ENCODE peak calls at places on chromosome 3, in six cellular contexts. One of them, this sample, is unnamed.

GRCh38 chr3:129051776-129052400 is 8.7 kb upstream of the GP9 start:
- DNase-seq in IMR-90: no peak
- DNase-seq in mesendoderm: no peak
- DNase-seq in trophoblast cell: no peak
- DNase-seq in neuronal stem cell: no peak
- DNase-seq in H9: no peak
- DNase-seq in this sample: peak; percentile 18

GRCh38 chr3:185781759-185782158 is 43.1 kb downstream of the IGF2BP2 start:
- DNase-seq in H9: no peak
- DNase-seq in trophoblast cell: no peak
- DNase-seq in mesendoderm: no peak
- DNase-seq in IMR-90: peak; percentile 90
- DNase-seq in neuronal stem cell: no peak
- DNase-seq in this sample: peak; percentile 71

GRCh38 chr3:25648107-25648535 is 16.6 kb downstream of the TOP2B start:
- DNase-seq in IMR-90: peak; percentile 82
- DNase-seq in mesendoderm: peak; percentile 97
- DNase-seq in neuronal stem cell: peak; percentile 86
- DNase-seq in H9: peak; percentile 84
- DNase-seq in trophoblast cell: peak; percentile 95
- DNase-seq in this sample: peak; percentile 84

GRCh38 chr3:120907659-120908029 is 361 bp upstream of the STXBP5L start:
- DNase-seq in mesendoderm: no peak
- DNase-seq in IMR-90: no peak
- DNase-seq in neuronal stem cell: no peak
- DNase-seq in H9: no peak
- DNase-seq in trophoblast cell: peak; percentile 4
- DNase-seq in this sample: no peak

GRCh38 chr3:99753268-99753975 is 64.2 kb upstream of the CMSS1 start:
- DNase-seq in neuronal stem cell: peak; percentile 50
- DNase-seq in H9: peak; percentile 47
- DNase-seq in mesendoderm: peak; percentile 71
- DNase-seq in trophoblast cell: peak; percentile 73
- DNase-seq in IMR-90: peak; percentile 86
- DNase-seq in this sample: peak; percentile 79

GRCh38 chr3:130956721-130957120 is 62.8 kb downstream of the ATP2C1 start:
- DNase-seq in mesendoderm: no peak
- DNase-seq in H9: no peak
- DNase-seq in IMR-90: no peak
- DNase-seq in trophoblast cell: no peak
- DNase-seq in neuronal stem cell: no peak
- DNase-seq in this sample: no peak

GRCh38 chr3:179506792-179507191 is 55.5 kb upstream of the GNB4 start:
- DNase-seq in neuronal stem cell: no peak
- DNase-seq in IMR-90: no peak
- DNase-seq in trophoblast cell: no peak
- DNase-seq in mesendoderm: no peak
- DNase-seq in H9: no peak
- DNase-seq in this sample: no peak

GRCh38 chr3:149448331-149448831 is 26.1 kb upstream of the TM4SF4 start:
- DNase-seq in H9: no peak
- DNase-seq in trophoblast cell: peak; percentile 30
- DNase-seq in neuronal stem cell: no peak
- DNase-seq in mesendoderm: no peak
- DNase-seq in IMR-90: peak; percentile 78
- DNase-seq in this sample: peak; percentile 32

GRCh38 chr3:45123030-45123429 is 23.1 kb downstream of the CDCP1 start:
- DNase-seq in neuronal stem cell: no peak
- DNase-seq in mesendoderm: no peak
- DNase-seq in H9: no peak
- DNase-seq in IMR-90: peak; percentile 98
- DNase-seq in trophoblast cell: peak; percentile 42
- DNase-seq in this sample: peak; percentile 97

GRCh38 chr3:113948015-113948917 is 453 bp downstream of the ZDHHC23 start:
- DNase-seq in mesendoderm: peak; percentile 76
- DNase-seq in H9: peak; percentile 81
- DNase-seq in trophoblast cell: peak; percentile 67
- DNase-seq in IMR-90: no peak
- DNase-seq in neuronal stem cell: peak; percentile 47
- DNase-seq in this sample: no peak

GRCh38 chr3:161393310-161393709 is 22.0 kb upstream of the SPTSSB start:
- DNase-seq in neuronal stem cell: no peak
- DNase-seq in IMR-90: no peak
- DNase-seq in mesendoderm: no peak
- DNase-seq in trophoblast cell: no peak
- DNase-seq in H9: no peak
- DNase-seq in this sample: no peak

GRCh38 chr3:160343132-160343531 is 55.9 kb downstream of the IFT80 start:
- DNase-seq in IMR-90: peak; percentile 49
- DNase-seq in H9: no peak
- DNase-seq in neuronal stem cell: no peak
- DNase-seq in mesendoderm: peak; percentile 7
- DNase-seq in trophoblast cell: peak; percentile 36
- DNase-seq in this sample: peak; percentile 38

GRCh38 chr3:126340943-126341754 is 16.1 kb downstream of the KLF15 start:
- DNase-seq in IMR-90: no peak
- DNase-seq in neuronal stem cell: no peak
- DNase-seq in mesendoderm: no peak
- DNase-seq in trophoblast cell: no peak
- DNase-seq in H9: no peak
- DNase-seq in this sample: no peak

GRCh38 chr3:45011756-45012441 is 14.2 kb upstream of the CLEC3B start:
- DNase-seq in IMR-90: peak; percentile 91
- DNase-seq in trophoblast cell: peak; percentile 58
- DNase-seq in H9: no peak
- DNase-seq in mesendoderm: peak; percentile 91
- DNase-seq in neuronal stem cell: no peak
- DNase-seq in this sample: peak; percentile 86

GRCh38 chr3:47299396-47300318 is 16.9 kb downstream of the KLHL18 start:
- DNase-seq in mesendoderm: no peak
- DNase-seq in neuronal stem cell: no peak
- DNase-seq in IMR-90: no peak
- DNase-seq in trophoblast cell: peak; percentile 64
- DNase-seq in H9: no peak
- DNase-seq in this sample: no peak

GRCh38 chr3:154151969-154152368 is 30.8 kb downstream of the ARHGEF26 start:
- DNase-seq in H9: no peak
- DNase-seq in mesendoderm: no peak
- DNase-seq in trophoblast cell: peak; percentile 36
- DNase-seq in IMR-90: peak; percentile 83
- DNase-seq in neuronal stem cell: no peak
- DNase-seq in this sample: peak; percentile 38

GRCh38 chr3:6825527-6825926 is 35.4 kb upstream of the GRM7 start:
- DNase-seq in IMR-90: no peak
- DNase-seq in mesendoderm: no peak
- DNase-seq in trophoblast cell: no peak
- DNase-seq in H9: no peak
- DNase-seq in neuronal stem cell: no peak
- DNase-seq in this sample: no peak

GRCh38 chr3:169305460-169305859 is 358.1 kb downstream of the MECOM start:
- DNase-seq in neuronal stem cell: no peak
- DNase-seq in IMR-90: no peak
- DNase-seq in mesendoderm: no peak
- DNase-seq in H9: no peak
- DNase-seq in trophoblast cell: no peak
- DNase-seq in this sample: no peak

GRCh38 chr3:190692256-190692655 is 170.2 kb downstream of the GMNC start:
- DNase-seq in trophoblast cell: peak; percentile 82
- DNase-seq in neuronal stem cell: no peak
- DNase-seq in IMR-90: no peak
- DNase-seq in mesendoderm: peak; percentile 89
- DNase-seq in H9: no peak
- DNase-seq in this sample: no peak

GRCh38 chr3:152229692-152230091 is 39.0 kb upstream of the MBNL1 start:
- DNase-seq in neuronal stem cell: no peak
- DNase-seq in mesendoderm: peak; percentile 15
- DNase-seq in IMR-90: no peak
- DNase-seq in trophoblast cell: no peak
- DNase-seq in H9: no peak
- DNase-seq in this sample: no peak

GRCh38 chr3:73718326-73719110 is 93.8 kb upstream of the PDZRN3 start:
- DNase-seq in trophoblast cell: peak; percentile 35
- DNase-seq in neuronal stem cell: no peak
- DNase-seq in H9: no peak
- DNase-seq in mesendoderm: no peak
- DNase-seq in IMR-90: no peak
- DNase-seq in this sample: no peak

GRCh38 chr3:46974421-46975227 is 1.9 kb downstream of the CCDC12 start:
- DNase-seq in H9: no peak
- DNase-seq in neuronal stem cell: no peak
- DNase-seq in trophoblast cell: no peak
- DNase-seq in IMR-90: no peak
- DNase-seq in mesendoderm: no peak
- DNase-seq in this sample: no peak

GRCh38 chr3:188051801-188052228 is 102.1 kb upstream of the LPP start:
- DNase-seq in trophoblast cell: peak; percentile 79
- DNase-seq in mesendoderm: no peak
- DNase-seq in neuronal stem cell: no peak
- DNase-seq in H9: peak; percentile 34
- DNase-seq in IMR-90: no peak
- DNase-seq in this sample: no peak

GRCh38 chr3:188053710-188054379 is 100.1 kb upstream of the LPP start:
- DNase-seq in IMR-90: no peak
- DNase-seq in trophoblast cell: no peak
- DNase-seq in neuronal stem cell: no peak
- DNase-seq in H9: no peak
- DNase-seq in mesendoderm: no peak
- DNase-seq in this sample: no peak

GRCh38 chr3:188052966-188053340 is 101.0 kb upstream of the LPP start:
- DNase-seq in neuronal stem cell: no peak
- DNase-seq in H9: no peak
- DNase-seq in IMR-90: no peak
- DNase-seq in trophoblast cell: peak; percentile 35
- DNase-seq in mesendoderm: no peak
- DNase-seq in this sample: no peak

GRCh38 chr3:188049890-188050530 is 103.9 kb upstream of the LPP start:
- DNase-seq in H9: no peak
- DNase-seq in IMR-90: no peak
- DNase-seq in trophoblast cell: no peak
- DNase-seq in mesendoderm: no peak
- DNase-seq in neuronal stem cell: no peak
- DNase-seq in this sample: no peak

DNA sequence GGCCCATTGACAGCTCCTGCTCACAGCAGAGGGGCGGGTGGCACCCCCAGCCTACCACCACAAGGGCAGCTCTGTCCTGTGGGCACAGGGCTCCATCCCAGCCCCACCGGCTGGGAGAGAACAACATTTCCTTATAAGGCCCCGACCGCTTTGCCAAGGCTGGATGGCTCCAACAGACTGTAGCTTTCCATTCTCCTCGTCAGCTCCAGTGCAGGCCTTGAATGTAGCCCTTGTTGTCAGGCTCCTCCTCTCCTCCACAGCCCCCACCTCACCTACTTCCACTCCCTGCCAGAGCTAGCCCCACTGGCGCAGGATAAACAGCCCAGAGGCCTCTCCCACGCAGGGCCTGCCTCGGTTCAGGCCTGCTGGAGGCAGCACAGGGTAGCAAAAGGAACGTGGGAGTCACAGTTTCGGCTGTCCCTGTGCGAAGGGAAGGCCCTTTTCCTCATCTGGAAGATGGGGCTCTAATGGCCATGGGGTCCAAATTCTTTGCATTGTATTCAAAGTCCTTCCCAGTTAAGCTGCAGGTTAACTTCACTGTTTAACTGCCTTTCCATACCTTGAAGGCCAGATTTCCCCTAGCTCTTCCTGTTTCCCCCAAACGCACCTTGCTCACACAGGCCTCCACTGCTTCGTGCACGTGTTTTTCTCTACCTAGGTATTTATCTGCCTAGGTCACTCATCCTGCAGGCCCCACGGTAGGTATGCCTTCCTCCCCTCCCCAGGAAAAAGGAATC is 101.6 kb upstream of the LPP start:
- DNase-seq in neuronal stem cell: peak; percentile 35
- DNase-seq in mesendoderm: peak; percentile 94
- DNase-seq in IMR-90: peak; percentile 32
- DNase-seq in H9: peak; percentile 73
- DNase-seq in trophoblast cell: no peak
- DNase-seq in this sample: no peak
- H3K18ac ChIP-seq in neuronal stem cell: peak overlapping the region; percentile 86
- H3K18ac ChIP-seq in mesendoderm: no peak overlapping the region
- H3K18ac ChIP-seq in IMR-90: peak overlapping the region; percentile 71
- H3K18ac ChIP-seq in H9: peak overlapping the region; percentile 59
- H3K18ac ChIP-seq in trophoblast cell: peak overlapping the region; percentile 3
- H3K18ac ChIP-seq in this sample: no peak overlapping the region

GRCh38 chr3:71549948-71550347 is 33.6 kb downstream of the FOXP1 start:
- DNase-seq in mesendoderm: no peak
- DNase-seq in neuronal stem cell: no peak
- DNase-seq in H9: no peak
- DNase-seq in trophoblast cell: no peak
- DNase-seq in IMR-90: peak; percentile 51
- DNase-seq in this sample: no peak
- H3K18ac ChIP-seq in mesendoderm: no peak overlapping the region
- H3K18ac ChIP-seq in neuronal stem cell: no peak overlapping the region
- H3K18ac ChIP-seq in H9: no peak overlapping the region
- H3K18ac ChIP-seq in trophoblast cell: no peak overlapping the region
- H3K18ac ChIP-seq in IMR-90: no peak overlapping the region
- H3K18ac ChIP-seq in this sample: no peak overlapping the region

GRCh38 chr3:41581700-41582099 is 380.2 kb downstream of the ULK4 start:
- DNase-seq in mesendoderm: no peak
- DNase-seq in IMR-90: no peak
- DNase-seq in H9: no peak
- DNase-seq in neuronal stem cell: no peak
- DNase-seq in trophoblast cell: no peak
- DNase-seq in this sample: no peak
- H3K18ac ChIP-seq in mesendoderm: no peak overlapping the region
- H3K18ac ChIP-seq in IMR-90: no peak overlapping the region
- H3K18ac ChIP-seq in H9: no peak overlapping the region
- H3K18ac ChIP-seq in neuronal stem cell: no peak overlapping the region
- H3K18ac ChIP-seq in trophoblast cell: no peak overlapping the region
- H3K18ac ChIP-seq in this sample: no peak overlapping the region

GRCh38 chr3:42742688-42743087 is 30.4 kb downstream of the CCDC13 start:
- DNase-seq in H9: peak; percentile 12
- DNase-seq in trophoblast cell: no peak
- DNase-seq in neuronal stem cell: no peak
- DNase-seq in mesendoderm: no peak
- DNase-seq in IMR-90: no peak
- DNase-seq in this sample: no peak

GRCh38 chr3:42745291-42745745 is 27.7 kb downstream of the CCDC13 start:
- DNase-seq in IMR-90: no peak
- DNase-seq in trophoblast cell: no peak
- DNase-seq in H9: no peak
- DNase-seq in neuronal stem cell: no peak
- DNase-seq in mesendoderm: no peak
- DNase-seq in this sample: no peak

GRCh38 chr3:42742259-42742658 is 30.8 kb downstream of the CCDC13 start:
- DNase-seq in trophoblast cell: no peak
- DNase-seq in neuronal stem cell: no peak
- DNase-seq in mesendoderm: no peak
- DNase-seq in IMR-90: no peak
- DNase-seq in H9: peak; percentile 4
- DNase-seq in this sample: no peak

GRCh38 chr3:42741796-42742195 is 31.3 kb downstream of the CCDC13 start:
- DNase-seq in mesendoderm: no peak
- DNase-seq in H9: peak; percentile 21
- DNase-seq in IMR-90: no peak
- DNase-seq in trophoblast cell: no peak
- DNase-seq in neuronal stem cell: no peak
- DNase-seq in this sample: no peak

GRCh38 chr3:42743204-42743995 is 29.7 kb downstream of the CCDC13 start:
- DNase-seq in H9: peak; percentile 13
- DNase-seq in mesendoderm: no peak
- DNase-seq in IMR-90: no peak
- DNase-seq in neuronal stem cell: no peak
- DNase-seq in trophoblast cell: no peak
- DNase-seq in this sample: no peak
- H3K18ac ChIP-seq in H9: no peak overlapping the region
- H3K18ac ChIP-seq in mesendoderm: no peak overlapping the region
- H3K18ac ChIP-seq in IMR-90: no peak overlapping the region
- H3K18ac ChIP-seq in neuronal stem cell: no peak overlapping the region
- H3K18ac ChIP-seq in trophoblast cell: no peak overlapping the region
- H3K18ac ChIP-seq in this sample: no peak overlapping the region

This sample was measured in mesenchymal stem cell.